ENCODE peak calls at places on chromosomes 2 and 18, in eight cellular contexts. P, E, I, B, O, W, K and Y are unnamed samples.

GRCh38 chr2:217707116-217707742 is 295.6 kb downstream of the TNS1 start:
- DNase-seq in E (peak), O (no peak), P (no peak), I (peak), K (no peak), B (no peak), W (no peak), Y (no peak)

GRCh38 chr2:215579809-215580208 is 143.9 kb upstream of the FN1 start:
- DNase-seq in E (peak), B (peak), O (no peak), W (no peak), K (no peak), P (no peak), I (no peak), Y (no peak)

GRCh38 chr18:72588339-72588738 is 44.2 kb upstream of the CBLN2 start:
- DNase-seq in B (no peak), W (no peak), E (no peak), I (no peak), O (no peak), P (no peak), K (no peak), Y (no peak)

GRCh38 chr2:74741076-74741460 is 87.0 kb downstream of the SEMA4F start:
- DNase-seq in O (no peak), W (no peak), B (no peak), P (no peak), K (no peak), E (no peak), I (no peak), Y (no peak)

GRCh38 chr2:1746174-1747064 is 2.1 kb upstream of the PXDN start:
- DNase-seq in W (no peak), E (no peak), I (no peak), O (peak), K (no peak), P (no peak), B (no peak), Y (no peak)

GRCh38 chr2:16404551-16405300 is 260.9 kb downstream of the CYRIA start:
- DNase-seq in O (no peak), K (no peak), E (no peak), P (no peak), B (no peak), W (no peak), I (no peak), Y (no peak)

GRCh38 chr2:119247844-119248271 is 24.2 kb downstream of the STEAP3 start:
- DNase-seq in W (no peak), I (no peak), E (no peak), K (no peak), O (no peak), P (no peak), B (no peak), Y (no peak)

GRCh38 chr18:7002107-7002506 is 115.5 kb downstream of the LAMA1 start:
- DNase-seq in B (no peak), E (no peak), I (no peak), K (no peak), O (no peak), P (no peak), W (no peak), Y (no peak)

GRCh38 chr2:217934321-217935131 is 68.3 kb downstream of the TNS1 start:
- DNase-seq in B (peak), I (peak), W (no peak), E (peak), K (peak), O (peak), P (no peak), Y (no peak)

GRCh38 chr18:70374154-70374553 is 85.3 kb downstream of the SOCS6 start:
- DNase-seq in I (no peak), B (no peak), E (no peak), K (no peak), O (no peak), P (no peak), W (no peak), Y (no peak)

GRCh38 chr18:34280653-34281052 is 55.9 kb upstream of the NOL4 start:
- DNase-seq in O (no peak), B (no peak), K (no peak), E (no peak), I (no peak), W (no peak), P (no peak), Y (no peak)

GRCh38 chr2:62114564-62114963 is 81.4 kb upstream of the B3GNT2 start:
- DNase-seq in B (no peak), O (peak), W (no peak), K (no peak), I (no peak), P (no peak), E (no peak), Y (no peak)

GRCh38 chr2:99085400-99085799 is 56.1 kb upstream of the C2orf15 start:
- DNase-seq in I (no peak), B (no peak), P (peak), K (no peak), O (no peak), E (peak), W (peak), Y (no peak)
- TF ChIP-seq CTCF in I (peak), B (peak), P (peak), K (peak), O (peak), E (peak), W (peak), Y (peak)

DNA sequence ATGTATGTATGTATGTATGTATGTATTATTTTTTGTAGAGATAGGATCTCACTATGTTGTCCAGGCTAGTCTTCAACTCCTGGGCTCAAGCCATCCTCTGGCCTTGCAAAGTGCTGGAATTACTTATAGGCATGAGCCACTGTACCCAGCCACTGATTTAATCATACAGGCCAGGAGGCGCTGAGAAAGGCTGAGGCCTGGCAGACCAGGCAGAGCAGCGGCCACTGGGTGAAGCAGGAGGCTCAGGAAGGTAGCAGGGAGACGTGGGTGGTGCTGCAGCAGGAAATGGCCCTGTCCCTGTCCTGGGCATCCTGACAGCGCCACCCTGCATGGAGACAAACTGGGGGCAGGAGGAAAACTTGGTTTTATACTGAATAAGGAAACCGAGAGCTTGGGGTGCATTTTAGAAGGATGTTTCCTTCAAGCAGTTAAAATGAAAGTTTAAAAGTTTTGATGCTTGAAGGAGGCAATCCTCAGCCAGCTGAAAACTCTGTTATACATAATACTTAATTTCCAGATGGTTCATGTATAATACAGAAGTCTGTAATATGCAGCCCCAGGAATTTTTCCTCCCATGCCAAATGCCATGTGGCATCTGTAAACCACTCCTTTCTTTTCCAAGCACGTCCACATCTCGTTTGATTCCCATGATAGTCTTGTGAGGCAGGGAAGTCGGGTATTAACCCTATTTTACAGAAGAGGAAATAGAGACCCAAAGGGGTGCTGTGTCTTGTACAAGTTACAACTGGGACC is 182.4 kb downstream of the CELF4 start:
- DNase-seq in W (no peak), I (no peak), K (no peak), P (no peak), B (no peak), O (peak), E (peak), Y (no peak)
- TF ChIP-seq CTCF in W (no peak), I (no peak), K (no peak), P (no peak), B (no peak), O (no peak), E (no peak), Y (no peak)

DNA sequence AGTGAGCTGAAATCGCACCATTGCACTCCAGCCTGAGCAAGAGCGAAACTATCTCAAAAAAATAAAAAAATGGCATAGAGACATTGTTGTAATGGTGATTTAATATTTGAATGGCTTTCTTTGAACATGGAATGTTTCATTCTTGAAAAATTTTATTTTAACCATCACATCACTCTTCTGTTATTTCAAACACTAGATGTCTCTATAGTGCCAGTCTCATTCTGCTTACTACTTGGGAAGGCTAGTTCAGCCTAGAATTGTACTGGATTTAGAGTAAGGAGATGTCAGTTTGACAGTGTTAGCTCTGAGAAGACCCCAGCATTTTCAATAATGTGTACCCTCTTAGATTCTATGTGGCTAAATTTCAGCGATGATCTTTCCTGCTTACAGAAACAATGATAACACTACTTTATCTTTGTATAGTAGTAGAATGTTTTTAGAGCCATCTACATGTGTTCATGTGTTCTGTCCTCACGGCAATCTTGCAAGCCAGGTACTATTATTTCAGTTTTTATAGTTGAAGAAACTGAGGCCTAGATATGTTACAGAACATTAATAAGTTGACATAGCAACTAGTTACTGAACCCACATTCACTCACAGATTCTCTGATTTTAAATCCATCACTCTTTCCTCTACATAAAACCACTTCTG is 142.9 kb upstream of the ZSWIM2 start:
- DNase-seq in I (no peak), E (peak), W (no peak), O (no peak), P (no peak), K (no peak), B (no peak), Y (no peak)
- TF ChIP-seq CTCF in I (no peak), E (no peak), W (no peak), O (no peak), P (no peak), K (no peak), B (no peak), Y (no peak)

GRCh38 chr2:187586091-187586632 is 31.9 kb upstream of the TFPI start:
- DNase-seq in O (no peak), K (no peak), P (peak), I (peak), B (no peak), W (peak), E (peak), Y (no peak)

GRCh38 chr2:187580462-187581124 is 26.4 kb upstream of the TFPI start:
- DNase-seq in K (peak), W (peak), O (no peak), B (peak), P (peak), I (peak), E (peak), Y (peak)

GRCh38 chr2:187577310-187577709 is 23.1 kb upstream of the TFPI start:
- DNase-seq in I (no peak), K (no peak), B (no peak), E (no peak), P (no peak), W (no peak), O (no peak), Y (no peak)

GRCh38 chr2:187576906-187577305 is 22.7 kb upstream of the TFPI start:
- DNase-seq in I (no peak), W (no peak), O (no peak), E (no peak), K (no peak), P (no peak), B (no peak), Y (no peak)

DNA sequence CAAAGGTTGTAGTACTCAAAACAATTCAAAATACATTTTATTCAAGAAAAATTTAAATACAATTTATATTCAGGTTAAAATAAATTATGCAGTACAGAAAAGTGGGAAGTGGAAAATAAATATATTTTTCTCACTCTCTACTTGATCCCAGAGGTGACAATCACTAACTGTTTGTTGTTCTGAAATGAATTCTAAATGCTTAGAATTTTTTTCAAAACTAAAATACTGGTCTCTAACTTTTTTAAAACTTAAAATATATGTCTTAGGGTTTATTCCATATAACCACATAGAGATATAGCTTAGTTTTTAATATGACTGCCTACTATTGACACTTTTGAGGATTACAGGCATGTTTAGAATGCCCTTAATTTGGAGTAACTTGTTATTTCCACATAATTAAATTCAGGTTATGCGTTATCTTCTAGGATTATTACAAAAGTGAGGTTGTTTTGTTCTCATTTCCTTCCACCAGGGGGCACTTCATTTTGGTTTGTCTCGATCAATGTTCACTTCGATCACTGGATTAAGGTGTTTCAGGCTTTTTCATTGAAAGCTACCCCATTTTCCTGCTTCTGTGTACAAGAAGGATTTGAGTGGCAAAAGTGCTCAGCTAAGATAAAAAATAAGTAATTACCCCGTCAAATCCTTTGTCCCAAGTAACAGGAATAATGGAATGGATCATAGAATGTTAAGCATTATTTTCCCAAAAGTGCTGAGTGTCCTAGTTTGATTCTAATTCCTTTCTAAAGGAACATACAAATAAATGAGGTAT is 27.1 kb upstream of the TFPI start:
- DNase-seq in I (peak), O (no peak), B (no peak), E (peak), K (peak), P (peak), W (peak), Y (peak)
- TF ChIP-seq CTCF in I (peak), O (peak), B (peak), E (peak), K (peak), P (peak), W (peak), Y (peak)